ENCODE peak calls at places on chromosomes 5 and 9, in five cellular contexts. N is heart left ventricle, K is transverse colon, E is thyroid gland, T is stomach. H is an unnamed sample.

GRCh38 chr9:134928796-134929559 is 11.3 kb upstream of the FCN1 start:
- DNase-seq in E (no peak), K (peak), N (no peak), T (no peak), H (peak)

GRCh38 chr9:134358026-134358967 is 32.0 kb downstream of the RXRA start:
- DNase-seq in K (no peak), E (peak), N (no peak), T (peak), H (peak)

GRCh38 chr5:170345971-170346370 is 43.2 kb downstream of the KCNMB1 start:
- DNase-seq in E (no peak), K (no peak), N (no peak), T (no peak), H (no peak)

GRCh38 chr9:72362680-72363139 is 2.3 kb downstream of the ZFAND5 start:
- DNase-seq in T (peak), K (peak), E (peak), N (no peak), H (peak)

GRCh38 chr9:81535542-81536241 is 153.7 kb downstream of the TLE1 start:
- DNase-seq in E (no peak), T (no peak), K (no peak), N (no peak), H (no peak)

GRCh38 chr5:141757402-141757801 is 75.4 kb upstream of the ARAP3 start:
- DNase-seq in T (peak), N (peak), E (peak), K (peak), H (peak)

GRCh38 chr9:131803758-131804411 is 64.0 kb upstream of the RAPGEF1 start:
- DNase-seq in N (no peak), T (no peak), K (no peak), E (no peak), H (no peak)

GRCh38 chr5:39816111-39816834 is 391.5 kb upstream of the DAB2 start:
- DNase-seq in K (no peak), T (no peak), N (no peak), E (no peak), H (no peak)

GRCh38 chr5:7434937-7435336 is 39.0 kb downstream of the ADCY2 start:
- DNase-seq in T (no peak), K (no peak), N (no peak), E (no peak), H (no peak)

GRCh38 chr5:54217826-54218503 is 92.4 kb downstream of the ARL15 start:
- DNase-seq in N (no peak), T (peak), K (no peak), E (peak), H (peak)
- H3K27ac ChIP-seq in N (no peak), T (no peak), K (peak), E (no peak), H (no peak)

GRCh38 chr9:127225747-127226646 is 38.6 kb upstream of the GARNL3 start:
- DNase-seq in E (peak), T (no peak), N (no peak), K (no peak), H (no peak)

GRCh38 chr9:127224178-127224882 is 40.2 kb upstream of the GARNL3 start:
- DNase-seq in N (peak), T (peak), E (peak), K (peak), H (peak)

GRCh38 chr9:127223810-127224177 is 40.8 kb upstream of the GARNL3 start:
- DNase-seq in T (no peak), N (no peak), K (no peak), E (no peak), H (no peak)

GRCh38 chr9:127223266-127223665 is 41.3 kb upstream of the GARNL3 start:
- DNase-seq in K (no peak), T (no peak), N (no peak), E (no peak), H (no peak)

GRCh38 chr9:127224883-127225739 is 39.5 kb upstream of the GARNL3 start:
- DNase-seq in E (peak), T (peak), K (peak), N (peak), H (peak)
- TF ChIP-seq POLR2A in E (peak), T (no peak), K (no peak), N (no peak), H (no peak)

DNA sequence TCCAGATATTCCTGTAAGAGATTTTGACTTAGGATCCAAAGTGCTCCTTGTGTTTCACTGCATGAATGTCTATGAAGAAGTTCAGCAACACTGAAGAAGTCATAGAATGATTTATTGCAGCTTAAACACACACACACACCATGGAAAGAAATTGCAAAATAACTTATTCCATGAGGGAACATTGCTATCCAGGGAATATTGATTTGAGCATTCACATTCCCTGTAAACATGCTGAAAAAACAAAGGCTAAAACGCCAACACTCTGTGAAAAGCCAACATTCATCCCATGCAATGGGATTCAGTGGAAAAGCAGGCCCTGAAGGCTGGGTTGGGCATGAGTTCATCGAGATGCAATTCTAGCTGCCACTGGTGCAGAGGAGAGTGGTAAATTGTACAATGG is 109.6 kb upstream of the CXCL14 start:
- DNase-seq in K (no peak), T (no peak), N (no peak), E (no peak), H (no peak)
- TF ChIP-seq CTCF in K (no peak), T (no peak), N (no peak), E (no peak), H (no peak)

GRCh38 chr5:83866191-83866590 is 145.5 kb upstream of the HAPLN1 start:
- DNase-seq in K (no peak), T (no peak), N (no peak), E (no peak), H (no peak)
- H3K27ac ChIP-seq in K (no peak), T (no peak), N (no peak), E (no peak), H (no peak)

DNA sequence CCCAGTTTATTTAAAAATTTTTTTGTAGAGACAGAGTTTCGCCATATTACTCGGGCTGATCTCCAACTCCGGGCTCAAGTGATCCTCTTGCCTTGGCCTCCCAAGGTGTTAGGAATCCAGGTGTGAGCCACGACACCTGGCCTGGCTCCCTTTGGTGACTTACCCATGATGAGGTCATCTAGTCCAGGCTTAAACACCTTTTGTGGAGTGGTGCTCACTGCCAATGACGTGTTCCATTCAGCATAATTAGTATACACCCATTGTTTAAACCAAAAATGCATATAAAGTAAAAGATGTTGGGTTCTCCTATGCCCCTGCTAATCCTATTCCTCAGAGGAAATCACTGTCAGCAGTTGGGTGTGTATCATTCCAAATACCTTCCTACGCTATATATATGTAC is 91.0 kb downstream of the HSPA4 start:
- DNase-seq in T (no peak), K (no peak), N (no peak), E (no peak), H (no peak)
- TF ChIP-seq POLR2A in T (no peak), K (no peak), N (no peak), E (no peak), H (no peak)

GRCh38 chr5:157828949-157829639 is 29.9 kb downstream of the CLINT1 start:
- DNase-seq in T (no peak), K (no peak), E (no peak), N (no peak), H (no peak)
- TF ChIP-seq CTCF in T (no peak), K (peak), E (no peak), N (no peak), H (no peak)

GRCh38 chr9:105912157-105912867 is 218.0 kb downstream of the TMEM38B start:
- DNase-seq in T (no peak), K (no peak), N (no peak), E (no peak), H (no peak)
- H3K27ac ChIP-seq in T (no peak), K (no peak), N (no peak), E (no peak), H (no peak)

DNA sequence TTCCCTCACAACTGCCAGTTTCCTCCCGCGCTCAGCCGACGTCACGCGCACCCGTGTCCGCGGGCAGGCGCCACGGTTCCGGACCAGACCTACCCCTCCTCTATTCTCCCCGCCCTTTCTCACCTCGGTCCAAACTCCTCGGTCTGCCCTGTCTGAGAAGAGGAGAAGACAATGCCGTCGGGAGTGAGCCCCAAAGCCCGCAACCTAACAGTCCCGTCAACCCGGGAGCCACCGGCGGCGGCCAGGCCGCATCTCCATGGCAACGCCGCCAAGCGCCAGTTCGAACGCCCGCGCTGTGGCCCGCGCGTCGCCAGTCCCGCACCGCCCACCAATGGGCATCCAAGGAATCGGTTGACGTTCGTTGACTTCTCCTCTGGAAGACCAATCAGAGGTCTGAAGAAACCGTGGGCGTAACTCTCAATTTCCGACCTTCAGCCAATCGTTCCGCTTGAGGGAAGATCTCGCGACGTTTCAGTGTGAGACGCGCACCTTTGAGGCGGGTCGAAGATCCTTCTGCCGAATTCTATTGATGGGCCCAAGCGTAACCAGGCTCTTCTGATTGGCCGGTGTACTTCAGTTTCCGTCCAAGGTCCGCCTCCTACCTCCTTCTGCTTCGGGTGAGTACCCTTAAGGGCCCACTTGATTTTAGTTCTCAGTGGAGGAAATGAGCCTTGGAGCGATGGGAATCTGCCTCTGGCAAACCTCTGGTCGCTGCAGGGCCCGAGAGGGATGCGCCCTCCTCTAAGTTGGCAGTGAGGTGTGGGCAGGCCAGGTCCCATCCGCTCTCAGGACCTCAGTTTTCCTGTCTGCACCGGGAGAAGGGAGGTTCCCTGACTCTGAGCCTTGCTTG is at the start of the genes KIF24 and NUDT2:
- DNase-seq in K (peak), T (peak), N (peak), E (peak), H (peak)
- TF ChIP-seq POLR2A in K (peak), T (no peak), N (no peak), E (peak), H (peak)

DNA sequence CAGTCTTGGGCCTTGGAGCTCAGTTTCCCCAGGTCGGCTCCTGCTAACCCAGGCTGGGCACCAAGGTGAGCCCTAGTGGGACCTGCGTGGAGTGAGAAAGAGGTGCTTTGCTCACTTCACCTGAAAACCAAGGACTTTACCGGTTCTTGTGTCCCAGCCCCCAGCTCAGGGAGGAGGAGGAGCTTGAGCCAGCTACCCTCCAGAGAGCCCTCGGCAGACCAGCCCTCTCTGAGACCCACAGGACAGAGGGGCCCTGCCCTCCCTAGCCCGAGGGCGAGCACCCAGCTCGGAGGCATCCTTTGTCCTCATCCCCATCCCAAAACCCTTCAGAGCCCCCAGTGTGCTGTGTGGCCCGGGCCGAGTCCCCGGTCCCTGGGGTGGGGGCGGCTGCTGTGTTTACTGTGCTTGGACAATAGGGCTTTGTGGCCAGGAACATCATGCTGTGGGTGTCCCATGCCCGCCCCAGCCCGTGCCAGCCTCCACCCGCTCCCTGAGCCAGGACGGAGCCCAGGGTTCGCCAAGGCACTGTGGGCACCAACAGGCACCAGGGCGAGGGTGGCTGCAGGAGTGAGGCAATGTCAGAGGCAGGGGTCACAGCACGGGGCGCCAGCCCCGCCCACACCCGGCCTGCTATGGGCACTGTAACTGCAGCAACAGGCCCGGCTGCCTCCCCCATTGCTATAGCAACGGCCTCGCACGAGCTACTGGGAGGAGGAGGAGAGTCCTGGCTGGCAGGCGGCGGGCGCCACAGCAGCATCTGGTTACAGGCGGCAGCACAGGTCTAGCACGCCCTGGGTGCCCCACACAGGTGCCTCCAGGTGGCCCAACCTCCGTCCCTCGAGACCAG is 2.7 kb downstream of the ABCA2 start:
- DNase-seq in K (no peak), N (no peak), T (peak), E (peak), H (peak)
- TF ChIP-seq CTCF in K (no peak), N (no peak), T (no peak), E (no peak), H (no peak)

DNA sequence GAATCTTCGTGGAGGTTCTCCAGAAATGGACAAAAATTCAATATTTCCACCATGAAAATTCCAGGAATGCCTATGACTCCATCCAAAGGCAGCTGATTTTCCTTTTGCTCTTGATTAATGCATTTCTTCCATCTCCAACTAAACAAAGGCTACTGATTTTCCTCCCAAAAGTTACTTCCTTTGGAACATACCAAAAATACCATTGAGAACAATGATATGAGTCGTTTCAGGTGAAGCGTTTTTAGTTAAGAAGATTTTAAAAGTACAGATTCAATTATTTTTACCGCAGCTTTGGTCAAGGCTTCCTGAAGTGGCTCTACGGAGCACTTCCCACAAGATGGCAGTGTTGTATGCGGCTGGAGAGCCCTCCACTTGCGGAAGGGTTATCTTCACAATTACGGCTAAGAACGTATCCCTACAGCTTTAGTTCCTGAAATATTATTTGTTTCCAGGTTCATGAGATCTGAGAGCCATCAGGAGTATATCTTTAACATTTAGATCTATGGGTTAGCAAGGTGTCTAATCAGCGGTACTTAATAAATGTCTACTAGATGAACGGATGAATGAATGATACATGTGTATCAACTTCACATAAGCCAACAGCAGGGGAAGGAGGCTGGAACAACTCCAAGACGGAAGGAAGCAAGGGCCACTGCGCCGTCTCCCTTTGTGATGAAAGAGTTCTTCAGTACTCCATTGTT is 35.9 kb upstream of the ARSB start:
- DNase-seq in N (no peak), T (peak), E (peak), K (peak), H (peak)
- H3K27ac ChIP-seq in N (no peak), T (no peak), E (no peak), K (no peak), H (no peak)